ENCODE peak calls at places on chromosomes 12 and 14, in seven cellular contexts. J is right cardiac atrium; I is substantia nigra; T is activated CD4-positive, CD25-positive, alpha-beta regulatory T cell treated with anti-CD3 and anti-CD28 coated beads, Interleukin-2, amount 50 U/mL, for 72 hours; W is neuronal stem cell; A is HFFc6; O is stimulated activated CD4-positive, alpha-beta T cell treated with anti-CD3 and anti-CD28 coated beads, TNF-alpha, amount 100 ng/mL, for 48 hours. Z is an unnamed sample.
A peak's percentile ranks its signal among the peaks of the same experiment; 100 is the strongest.

GRCh38 chr14:53740570-53740969 is 216.1 kb downstream of the BMP4 start:
- DNase-seq in W (no peak), J (no peak), T (no peak), I (no peak), A (no peak), O (no peak), Z (no peak)

GRCh38 chr14:99534863-99535262 is 53.7 kb downstream of the CCNK start:
- DNase-seq in A (no peak), I (peak; percentile 22), W (peak; percentile 51), T (no peak), O (no peak), J (no peak), Z (no peak)

GRCh38 chr12:106296179-106296877 is 6.2 kb upstream of the TCP11L2 start:
- DNase-seq in I (no peak), O (no peak), W (no peak), J (no peak), A (peak; percentile 96), T (no peak), Z (no peak)

GRCh38 chr12:12916135-12916956 is 25.0 kb downstream of the GPRC5A start:
- DNase-seq in A (peak; percentile 67), J (peak; percentile 83), I (peak; percentile 83), T (peak; percentile 82), W (peak; percentile 82), O (peak; percentile 79), Z (peak; percentile 80)

GRCh38 chr12:80805106-80805505 is 88.4 kb downstream of the MYF5 start:
- DNase-seq in T (no peak), I (no peak), A (peak; percentile 19), W (no peak), O (no peak), J (no peak), Z (no peak)

GRCh38 chr12:86137936-86138335 is 118.3 kb downstream of the MGAT4C start:
- DNase-seq in J (no peak), W (no peak), I (no peak), T (no peak), O (no peak), A (no peak), Z (no peak)

GRCh38 chr14:53550776-53551175 is 397.7 kb upstream of the DDHD1 start:
- DNase-seq in J (no peak), I (no peak), W (no peak), T (no peak), O (no peak), A (no peak), Z (no peak)

GRCh38 chr14:34633697-34634096 is 3.7 kb upstream of the SNX6 start:
- DNase-seq in J (no peak), W (no peak), I (no peak), A (no peak), T (no peak), O (no peak), Z (no peak)

GRCh38 chr12:1533205-1533601 is 61.2 kb downstream of the FBXL14 start:
- DNase-seq in A (peak; percentile 55), W (no peak), O (no peak), T (no peak), I (no peak), J (no peak), Z (no peak)

GRCh38 chr14:20632448-20632830 is 9.1 kb downstream of the OR6S1 start:
- DNase-seq in J (no peak), I (no peak), O (no peak), T (no peak), A (no peak), W (no peak), Z (no peak)

GRCh38 chr12:75889214-75889613 is 142.4 kb downstream of the PHLDA1 start:
- DNase-seq in W (no peak), O (no peak), I (peak; percentile 9), A (no peak), T (no peak), J (no peak), Z (no peak)

GRCh38 chr12:108133482-108133881 is 4.4 kb downstream of the WSCD2 start:
- DNase-seq in W (no peak), T (no peak), A (no peak), I (no peak), J (peak; percentile 22), O (no peak), Z (no peak)

GRCh38 chr12:5260591-5261086 is 171.3 kb upstream of the NTF3 start:
- DNase-seq in T (no peak), W (no peak), J (no peak), I (no peak), A (no peak), O (no peak), Z (no peak)

GRCh38 chr12:12608557-12608957 is 3.1 kb upstream of the CREBL2 start:
- DNase-seq in T (no peak), O (no peak), A (no peak), W (no peak), I (no peak), J (no peak), Z (no peak)

GRCh38 chr12:40375076-40375475 is 150.3 kb downstream of the LRRK2 start:
- DNase-seq in I (no peak), J (no peak), A (no peak), W (no peak), T (no peak), O (no peak), Z (no peak)

GRCh38 chr12:108306014-108306501 is 33.1 kb downstream of the CMKLR1 start:
- DNase-seq in A (no peak), W (peak; percentile 32), J (peak; percentile 37), O (no peak), I (no peak), T (no peak), Z (no peak)

GRCh38 chr14:59582161-59582560 is 5.5 kb upstream of the CCDC175 start:
- DNase-seq in I (no peak), A (no peak), O (no peak), J (no peak), T (no peak), W (no peak), Z (no peak)

GRCh38 chr12:112005419-112006395 is 7.3 kb downstream of the TMEM116 start:
- DNase-seq in A (no peak), O (no peak), T (no peak), J (no peak), I (no peak), W (no peak), Z (no peak)

GRCh38 chr12:92248977-92249376 is 103.3 kb upstream of the BTG1 start:
- DNase-seq in O (no peak), W (no peak), A (no peak), J (no peak), I (no peak), T (no peak), Z (no peak)

GRCh38 chr14:47227051-47227600 is 448.3 kb downstream of the MDGA2 start:
- DNase-seq in I (no peak), J (no peak), W (no peak), A (no peak), O (no peak), T (no peak), Z (no peak)

GRCh38 chr12:1502441-1502785 is 92.0 kb downstream of the FBXL14 start:
- DNase-seq in A (no peak), W (no peak), J (no peak), O (no peak), I (no peak), T (no peak), Z (no peak)

GRCh38 chr12:31474751-31475150 is 116.2 kb downstream of the DENND5B start:
- DNase-seq in J (no peak), O (no peak), A (no peak), I (no peak), T (no peak), W (no peak), Z (no peak)